ENCODE peak calls at places on chromosome 16, in four cellular contexts. U, T, M and K are unnamed samples.
A peak's percentile ranks its signal among the peaks of the same experiment; 100 is the strongest.

GRCh38 chr16:88406096-88407041 is 23.6 kb downstream of the ZNF469 start:
- DNase-seq in U (no peak), T (no peak), M (no peak), K (no peak)

GRCh38 chr16:3961449-3961849 is 80.9 kb upstream of the CREBBP start:
- DNase-seq in T (no peak), U (peak; percentile 48), M (no peak), K (no peak)

GRCh38 chr16:19366384-19366783 is 51.3 kb upstream of the TMC5 start:
- DNase-seq in M (no peak), T (no peak), U (peak; percentile 49), K (no peak)

GRCh38 chr16:85699628-85700027 is 10.9 kb upstream of the GINS2 start:
- DNase-seq in M (no peak), U (peak; percentile 47), T (no peak), K (peak; percentile 57)

GRCh38 chr16:11639925-11640899 is 28.0 kb upstream of the SNN start:
- DNase-seq in U (peak; percentile 95), T (peak; percentile 70), M (no peak), K (peak; percentile 99)

GRCh38 chr16:74563828-74564263 is 43.1 kb downstream of the GLG1 start:
- DNase-seq in T (no peak), U (peak; percentile 25), M (no peak), K (peak; percentile 96)

GRCh38 chr16:57960826-57961472 is 10.0 kb downstream of the CNGB1 start:
- DNase-seq in T (peak; percentile 20), M (no peak), U (no peak), K (no peak)

GRCh38 chr16:48409839-48410610 is 24.8 kb upstream of the SIAH1 start:
- DNase-seq in U (no peak), M (no peak), T (no peak), K (peak; percentile 90)

GRCh38 chr16:53357208-53357586 is 77.1 kb upstream of the RBL2 start:
- DNase-seq in U (no peak), T (no peak), M (no peak), K (no peak)

GRCh38 chr16:69108069-69108904 is 2.8 kb downstream of the HAS3 start:
- DNase-seq in U (peak; percentile 81), T (peak; percentile 67), M (no peak), K (no peak)

GRCh38 chr16:84879569-84880487 is 60.0 kb downstream of the CRISPLD2 start:
- DNase-seq in M (no peak), U (peak; percentile 26), T (no peak), K (peak; percentile 52)

GRCh38 chr16:86363057-86363490 is 147.3 kb upstream of the FOXF1 start:
- DNase-seq in M (no peak), T (no peak), U (peak; percentile 62), K (no peak)

GRCh38 chr16:56606071-56606687 is 2.2 kb upstream of the MT2A start:
- DNase-seq in T (no peak), U (no peak), M (no peak), K (no peak)

GRCh38 chr16:84963046-84963445 is 48.3 kb downstream of the ZDHHC7 start:
- DNase-seq in T (no peak), M (no peak), U (no peak), K (no peak)

GRCh38 chr16:47143329-47143676 is 442 bp downstream of the NETO2 start:
- DNase-seq in M (peak; percentile 91), T (peak; percentile 82), U (peak; percentile 89), K (peak; percentile 69)

GRCh38 chr16:51337662-51338061 is 186.6 kb upstream of the SALL1 start:
- DNase-seq in U (peak; percentile 75), M (peak; percentile 56), T (peak; percentile 57), K (no peak)

GRCh38 chr16:57823836-57824235 is 21.5 kb upstream of the KIFC3 start:
- DNase-seq in U (no peak), M (no peak), T (no peak), K (no peak)

GRCh38 chr16:87490091-87490798 is 2.6 kb downstream of the ZCCHC14 start:
- DNase-seq in U (no peak), T (no peak), M (no peak), K (no peak)

GRCh38 chr16:84423416-84423837 is 55.1 kb downstream of the ATP2C2 start:
- DNase-seq in M (no peak), U (peak; percentile 57), T (no peak), K (peak; percentile 39)

GRCh38 chr16:7744546-7745294 is 412.1 kb downstream of the RBFOX1 start:
- DNase-seq in T (no peak), M (no peak), U (no peak), K (no peak)

GRCh38 chr16:18841833-18842525 is 40.6 kb upstream of the ARL6IP1 start:
- DNase-seq in T (no peak), U (no peak), M (no peak), K (no peak)

GRCh38 chr16:31214705-31215286 is 877 bp downstream of the TRIM72 start:
- DNase-seq in M (peak; percentile 71), U (no peak), T (peak; percentile 45), K (no peak)

GRCh38 chr16:29811896-29812665 is at the start of gene PRRT2:
- DNase-seq in T (peak; percentile 70), U (peak; percentile 76), M (peak; percentile 80), K (peak; percentile 67)

GRCh38 chr16:29674188-29674587 is 4.8 kb upstream of the QPRT start:
- DNase-seq in M (no peak), U (no peak), T (no peak), K (no peak)

GRCh38 chr16:56231-56927 is 2.8 kb downstream of the SNRNP25 start:
- DNase-seq in T (no peak), U (no peak), M (no peak), K (peak; percentile 81)

GRCh38 chr16:56332464-56333079 is 92.8 kb downstream of the AMFR start:
- DNase-seq in T (peak; percentile 93), U (peak; percentile 85), M (peak; percentile 66), K (peak; percentile 53)

GRCh38 chr16:68754117-68754792 is 17.2 kb downstream of the CDH1 start:
- DNase-seq in T (no peak), M (no peak), U (no peak), K (peak; percentile 59)

GRCh38 chr16:68490829-68491575 is 42.7 kb upstream of the SMPD3 start:
- DNase-seq in M (no peak), T (peak; percentile 48), U (peak; percentile 83), K (peak; percentile 84)

GRCh38 chr16:17343729-17344128 is 127.0 kb downstream of the XYLT1 start:
- DNase-seq in T (no peak), U (no peak), M (no peak), K (no peak)

GRCh38 chr16:17273142-17273561 is 197.6 kb downstream of the XYLT1 start:
- DNase-seq in T (no peak), U (peak; percentile 72), M (no peak), K (peak; percentile 65)

GRCh38 chr16:51164167-51164566 is 13.1 kb upstream of the SALL1 start:
- DNase-seq in M (no peak), U (no peak), T (no peak), K (no peak)

GRCh38 chr16:83906690-83907089 is 7.8 kb downstream of the MLYCD start:
- DNase-seq in T (no peak), U (no peak), M (no peak), K (no peak)

GRCh38 chr16:30131869-30132475 is 9.0 kb upstream of the MAPK3 start:
- DNase-seq in U (no peak), M (no peak), T (no peak), K (no peak)

GRCh38 chr16:31874354-31875111 is 926 bp downstream of the ZNF267 start:
- DNase-seq in U (no peak), M (no peak), T (no peak), K (peak; percentile 65)

DNA sequence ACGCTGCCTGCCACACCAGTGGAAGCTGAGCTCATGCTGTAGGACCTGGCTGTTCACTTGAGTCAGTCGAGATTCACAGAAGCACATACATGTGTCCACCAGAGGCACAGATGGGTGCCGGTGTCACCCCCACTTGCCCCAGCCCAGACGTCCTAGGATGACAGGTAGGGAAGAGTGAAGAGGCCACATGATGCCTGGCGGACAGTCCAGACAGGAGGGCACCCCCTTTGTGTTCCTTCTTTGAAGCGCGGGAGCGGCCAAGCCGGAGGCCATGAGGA is 8.8 kb downstream of the UBE2I start:
- DNase-seq in T (no peak), M (no peak), U (no peak), K (no peak)
- H3K9ac ChIP-seq in T (no peak overlapping the region), M (no peak overlapping the region), U (no peak overlapping the region), K (no peak overlapping the region)

DNA sequence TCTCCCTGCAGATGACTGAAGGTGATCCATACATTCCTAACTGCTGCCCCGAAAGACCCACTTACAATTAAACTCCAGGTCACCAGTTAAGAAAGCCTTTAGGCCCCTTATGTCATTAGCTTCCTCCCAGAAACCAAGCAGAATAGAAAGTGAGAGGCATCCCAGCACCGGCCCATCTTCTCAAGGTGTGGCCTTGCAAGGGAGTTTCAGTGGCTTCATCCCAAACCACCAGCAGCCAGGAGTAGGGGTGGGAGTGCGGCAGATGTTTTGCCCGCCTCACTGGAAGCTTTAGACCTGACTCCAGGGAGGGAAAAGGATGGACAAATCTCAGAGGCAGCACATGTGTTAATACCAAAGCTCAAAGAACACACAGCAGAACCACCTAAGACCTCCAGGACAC is 5.1 kb downstream of the ZFHX3 start:
- DNase-seq in U (no peak), T (no peak), M (no peak), K (no peak)
- H3K79me2 ChIP-seq in U (peaks cover 2% of the 10 kb centered on the region), T (no peaks in the 10 kb centered on the region), M (no peaks in the 10 kb centered on the region), K (peaks cover 19% of the 10 kb centered on the region)

DNA sequence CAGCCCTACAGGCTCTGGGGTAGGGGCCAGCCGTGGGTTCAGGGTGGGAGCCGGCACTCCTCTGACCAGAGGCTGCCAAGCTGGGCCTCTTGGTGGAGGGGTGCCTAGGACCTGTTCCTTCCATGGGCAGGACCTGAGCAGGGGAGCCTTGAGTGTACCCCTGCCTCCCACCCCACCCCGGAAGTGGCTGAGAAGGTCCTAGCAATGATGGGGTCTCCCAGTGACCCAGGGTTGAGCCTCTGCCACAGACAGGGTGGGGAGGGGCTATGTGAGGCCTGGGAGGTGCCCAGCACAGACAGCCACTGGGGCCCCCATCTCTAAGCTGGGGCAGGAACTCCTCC is 6.2 kb upstream of the MTSS2 start:
- DNase-seq in M (no peak), T (no peak), U (no peak), K (no peak)
- H3K18ac ChIP-seq in M (no peak overlapping the region), T (no peak overlapping the region), U (no peak overlapping the region), K (peak overlapping the region; percentile 21)

GRCh38 chr16:67149276-67150057 is 1.3 kb downstream of the B3GNT9 start:
- DNase-seq in U (peak; percentile 87), M (peak; percentile 64), T (peak; percentile 65), K (no peak)
- H3K9ac ChIP-seq in U (peak overlapping the region; percentile 86), M (no peak overlapping the region), T (no peak overlapping the region), K (no peak overlapping the region)

GRCh38 chr16:2687531-2688308 is 5.4 kb downstream of the KCTD5 start:
- DNase-seq in T (no peak), M (no peak), U (no peak), K (no peak)
- H3K79me2 ChIP-seq in T (peaks cover 5% of the 10 kb centered on the region), M (peaks cover 49% of the 10 kb centered on the region), U (peaks cover 28% of the 10 kb centered on the region), K (peaks cover 2% of the 10 kb centered on the region)